ENCODE peak calls at places on chromosomes 2 and 18, in four cellular contexts. One of them, this sample, is unnamed.

GRCh38 chr2:47239119-47239969 is 84.2 kb upstream of the STPG4 start:
- DNase-seq in suprapubic skin: no peak
- DNase-seq in CD4-positive, CD25-positive, alpha-beta regulatory T cell: no peak
- DNase-seq in PC-9: no peak
- DNase-seq in this sample: no peak

GRCh38 chr2:164142755-164143154 is 406.9 kb upstream of the FIGN start:
- DNase-seq in suprapubic skin: no peak
- DNase-seq in CD4-positive, CD25-positive, alpha-beta regulatory T cell: no peak
- DNase-seq in PC-9: no peak
- DNase-seq in this sample: no peak

GRCh38 chr2:174760845-174761473 is 3.3 kb downstream of the CHRNA1 start:
- DNase-seq in suprapubic skin: no peak
- DNase-seq in CD4-positive, CD25-positive, alpha-beta regulatory T cell: no peak
- DNase-seq in PC-9: no peak
- DNase-seq in this sample: no peak

GRCh38 chr2:235849489-235849888 is 318.7 kb downstream of the GBX2 start:
- DNase-seq in suprapubic skin: peak
- DNase-seq in CD4-positive, CD25-positive, alpha-beta regulatory T cell: no peak
- DNase-seq in PC-9: no peak
- DNase-seq in this sample: no peak

GRCh38 chr2:18626256-18626668 is 36.9 kb upstream of the NT5C1B start:
- DNase-seq in suprapubic skin: no peak
- DNase-seq in CD4-positive, CD25-positive, alpha-beta regulatory T cell: no peak
- DNase-seq in PC-9: no peak
- DNase-seq in this sample: no peak

GRCh38 chr2:239349448-239350135 is 51.2 kb downstream of the HDAC4 start:
- DNase-seq in suprapubic skin: no peak
- DNase-seq in CD4-positive, CD25-positive, alpha-beta regulatory T cell: no peak
- DNase-seq in PC-9: no peak
- DNase-seq in this sample: no peak

GRCh38 chr2:98445708-98446577 is 1.3 kb downstream of the INPP4A start:
- DNase-seq in suprapubic skin: no peak
- DNase-seq in CD4-positive, CD25-positive, alpha-beta regulatory T cell: peak
- DNase-seq in PC-9: no peak
- DNase-seq in this sample: no peak

GRCh38 chr2:235721586-235721985 is 227.7 kb downstream of the AGAP1 start:
- DNase-seq in suprapubic skin: no peak
- DNase-seq in CD4-positive, CD25-positive, alpha-beta regulatory T cell: no peak
- DNase-seq in PC-9: no peak
- DNase-seq in this sample: no peak

GRCh38 chr2:17373736-17374135 is 144.5 kb downstream of the RAD51AP2 start:
- DNase-seq in suprapubic skin: no peak
- DNase-seq in CD4-positive, CD25-positive, alpha-beta regulatory T cell: no peak
- DNase-seq in PC-9: no peak
- DNase-seq in this sample: no peak

GRCh38 chr18:5066380-5066977 is 130.6 kb downstream of the AKAIN1 start:
- DNase-seq in suprapubic skin: no peak
- DNase-seq in CD4-positive, CD25-positive, alpha-beta regulatory T cell: no peak
- DNase-seq in PC-9: no peak
- DNase-seq in this sample: no peak

GRCh38 chr18:67359868-67360838 is 156.4 kb downstream of the DSEL start:
- DNase-seq in suprapubic skin: peak
- DNase-seq in CD4-positive, CD25-positive, alpha-beta regulatory T cell: no peak
- DNase-seq in PC-9: peak
- DNase-seq in this sample: peak

GRCh38 chr2:69291004-69291650 is 95.9 kb downstream of the GFPT1 start:
- DNase-seq in suprapubic skin: no peak
- DNase-seq in CD4-positive, CD25-positive, alpha-beta regulatory T cell: no peak
- DNase-seq in PC-9: no peak
- DNase-seq in this sample: no peak

GRCh38 chr2:135916232-135916631 is 40.0 kb upstream of the MCM6 start:
- DNase-seq in suprapubic skin: no peak
- DNase-seq in CD4-positive, CD25-positive, alpha-beta regulatory T cell: peak
- DNase-seq in PC-9: no peak
- DNase-seq in this sample: no peak

GRCh38 chr2:98388601-98389247 is 42.5 kb downstream of the CNGA3 start:
- DNase-seq in suprapubic skin: no peak
- DNase-seq in CD4-positive, CD25-positive, alpha-beta regulatory T cell: no peak
- DNase-seq in PC-9: no peak
- DNase-seq in this sample: no peak

GRCh38 chr2:239704737-239705136 is 303.9 kb upstream of the HDAC4 start:
- DNase-seq in suprapubic skin: no peak
- DNase-seq in CD4-positive, CD25-positive, alpha-beta regulatory T cell: no peak
- DNase-seq in PC-9: no peak
- DNase-seq in this sample: no peak

GRCh38 chr18:74524097-74524496 is 10.2 kb upstream of the CNDP1 start:
- DNase-seq in suprapubic skin: no peak
- DNase-seq in CD4-positive, CD25-positive, alpha-beta regulatory T cell: no peak
- DNase-seq in PC-9: no peak
- DNase-seq in this sample: no peak

GRCh38 chr2:232203166-232203891 is 175.2 kb upstream of the ALPP start:
- DNase-seq in suprapubic skin: no peak
- DNase-seq in CD4-positive, CD25-positive, alpha-beta regulatory T cell: no peak
- DNase-seq in PC-9: no peak
- DNase-seq in this sample: no peak

GRCh38 chr18:51098513-51098912 is 68.5 kb downstream of the SMAD4 start:
- DNase-seq in suprapubic skin: no peak
- DNase-seq in CD4-positive, CD25-positive, alpha-beta regulatory T cell: no peak
- DNase-seq in PC-9: no peak
- DNase-seq in this sample: no peak

GRCh38 chr2:239376351-239376750 is 24.5 kb downstream of the HDAC4 start:
- DNase-seq in suprapubic skin: peak
- DNase-seq in CD4-positive, CD25-positive, alpha-beta regulatory T cell: no peak
- DNase-seq in PC-9: no peak
- DNase-seq in this sample: no peak

GRCh38 chr2:35526741-35527140 is 828.8 kb upstream of the CRIM1 start:
- DNase-seq in suprapubic skin: no peak
- DNase-seq in CD4-positive, CD25-positive, alpha-beta regulatory T cell: no peak
- DNase-seq in PC-9: no peak
- DNase-seq in this sample: no peak